ENCODE peak calls at places on chromosomes 11 and 22, in four cellular contexts. Q is GM12878, R is SK-N-SH, T is HepG2. W is an unnamed sample.

GRCh38 chr22:49448546-49448945 is 379.1 kb downstream of the BRD1 start:
- DNase-seq in Q (no peak), T (no peak), R (no peak), W (no peak)

GRCh38 chr11:75966546-75967287 is 151.7 kb downstream of the UVRAG start:
- DNase-seq in T (no peak), Q (no peak), R (no peak), W (peak)

GRCh38 chr11:112650568-112650967 is 310.7 kb upstream of the NCAM1 start:
- DNase-seq in T (no peak), R (no peak), Q (no peak), W (no peak)

GRCh38 chr11:125233736-125234275 is 69.3 kb downstream of the PKNOX2 start:
- DNase-seq in R (no peak), T (no peak), Q (no peak), W (no peak)

GRCh38 chr22:46734830-46735453 is 3.1 kb downstream of the CERK start:
- DNase-seq in Q (peak), R (no peak), T (no peak), W (no peak)

GRCh38 chr11:44574620-44575287 is 9.3 kb downstream of the CD82 start:
- DNase-seq in T (no peak), R (peak), Q (peak), W (no peak)

GRCh38 chr22:27046126-27046525 is 388.7 kb downstream of the MIAT start:
- DNase-seq in R (peak), Q (no peak), T (no peak), W (no peak)

GRCh38 chr11:113690619-113691569 is 15.2 kb downstream of the TMPRSS5 start:
- DNase-seq in T (peak), R (peak), Q (no peak), W (peak)

GRCh38 chr11:82533628-82534353 is 199.9 kb downstream of the FAM181B start:
- DNase-seq in Q (no peak), R (no peak), T (no peak), W (no peak)

GRCh38 chr22:32533265-32534068 is 58.9 kb downstream of the FBXO7 start:
- DNase-seq in R (no peak), T (no peak), Q (no peak), W (no peak)

GRCh38 chr11:120089036-120090001 is 48.6 kb downstream of the TRIM29 start:
- DNase-seq in T (no peak), R (no peak), Q (no peak), W (no peak)

GRCh38 chr11:78039919-78040671 is 17.0 kb upstream of the KCTD14 start:
- DNase-seq in R (peak), Q (no peak), T (peak), W (peak)

GRCh38 chr11:13278620-13279486 is 1.3 kb downstream of the BMAL1 start:
- DNase-seq in T (no peak), Q (no peak), R (peak), W (no peak)

GRCh38 chr11:818396-819128 is at the start of gene PNPLA2:
- DNase-seq in T (peak), R (no peak), Q (no peak), W (peak)

GRCh38 chr11:65982824-65983588 is 19.0 kb downstream of the EIF1AD start:
- DNase-seq in T (no peak), Q (no peak), R (peak), W (no peak)

GRCh38 chr11:118670063-118670462 is 9.4 kb downstream of the TREH start:
- DNase-seq in T (no peak), Q (no peak), R (no peak), W (no peak)

GRCh38 chr22:26860233-26860765 is 202.9 kb downstream of the MIAT start:
- DNase-seq in T (no peak), Q (no peak), R (no peak), W (no peak)

GRCh38 chr22:46742576-46743221 is 4.6 kb upstream of the CERK start:
- DNase-seq in T (no peak), Q (no peak), R (no peak), W (peak)

GRCh38 chr11:116379185-116379828 is 393.5 kb downstream of the BUD13 start:
- DNase-seq in Q (no peak), T (peak), R (no peak), W (no peak)

GRCh38 chr11:8834379-8834778 is 76.6 kb upstream of the AKIP1 start:
- DNase-seq in T (no peak), Q (no peak), R (no peak), W (no peak)

GRCh38 chr11:38138972-38139371 is 1540.9 kb upstream of the RAG2 start:
- DNase-seq in Q (no peak), R (no peak), T (no peak), W (no peak)

GRCh38 chr22:40509401-40510134 is 127.0 kb downstream of the MRTFA start:
- DNase-seq in Q (no peak), R (no peak), T (no peak), W (no peak)

GRCh38 chr11:112195906-112196305 is 20.6 kb downstream of the BCO2 start:
- DNase-seq in R (no peak), Q (no peak), T (no peak), W (no peak)

GRCh38 chr11:126197277-126197939 is 14.0 kb downstream of the RPUSD4 start:
- DNase-seq in R (no peak), T (no peak), Q (no peak), W (no peak)

GRCh38 chr22:49507607-49508292 is 319.9 kb downstream of the BRD1 start:
- DNase-seq in T (no peak), Q (no peak), R (no peak), W (no peak)

GRCh38 chr22:21921184-21921721 is 31.4 kb downstream of the PPM1F start:
- DNase-seq in T (no peak), R (peak), Q (no peak), W (no peak)

GRCh38 chr11:72676874-72677341 is 2.7 kb upstream of the PDE2A start:
- DNase-seq in R (no peak), Q (no peak), T (peak), W (peak)

GRCh38 chr11:47204633-47204989 is 10.2 kb upstream of the DDB2 start:
- DNase-seq in Q (no peak), R (no peak), T (no peak), W (peak)

GRCh38 chr11:107453594-107454286 is 3.9 kb downstream of the CWF19L2 start:
- DNase-seq in Q (no peak), R (no peak), T (no peak), W (no peak)

GRCh38 chr22:42673898-42674390 is 24.8 kb upstream of the CYB5R3 start:
- DNase-seq in T (peak), Q (no peak), R (no peak), W (no peak)

GRCh38 chr11:61305417-61305816 is 10.3 kb upstream of the VWCE start:
- DNase-seq in R (no peak), Q (no peak), T (no peak), W (no peak)

GRCh38 chr11:20790622-20791021 is 121.2 kb downstream of the NELL1 start:
- DNase-seq in T (no peak), R (no peak), Q (no peak), W (no peak)
- TF ChIP-seq MAX in T (no peak), R (no peak), Q (no peak), W (no peak)

GRCh38 chr11:2579315-2580060 is 120.3 kb downstream of the KCNQ1OT1 start:
- DNase-seq in Q (no peak), R (peak), T (no peak), W (no peak)

GRCh38 chr11:2580444-2581050 is 119.2 kb downstream of the KCNQ1OT1 start:
- DNase-seq in R (peak), Q (no peak), T (no peak), W (no peak)

GRCh38 chr11:2581151-2581930 is 118.5 kb downstream of the KCNQ1OT1 start:
- DNase-seq in T (no peak), Q (no peak), R (peak), W (no peak)

GRCh38 chr11:2578934-2579280 is 120.9 kb downstream of the KCNQ1OT1 start:
- DNase-seq in Q (no peak), R (no peak), T (no peak), W (no peak)

GRCh38 chr11:2580061-2580421 is 119.8 kb downstream of the KCNQ1OT1 start:
- DNase-seq in Q (no peak), R (peak), T (no peak), W (no peak)
- TF ChIP-seq PBX3 in Q (no peak), R (no peak), T (no peak), W (no peak)

GRCh38 chr11:128336203-128336602 is 251.2 kb downstream of the ETS1 start:
- DNase-seq in T (peak), R (no peak), Q (no peak), W (peak)
- TF ChIP-seq MAX in T (no peak), R (no peak), Q (no peak), W (no peak)

GRCh38 chr11:133845413-133845812 is at the start of gene SPATA19:
- DNase-seq in T (no peak), R (no peak), Q (no peak), W (no peak)
- TF ChIP-seq PBX3 in T (no peak), R (no peak), Q (no peak), W (no peak)

GRCh38 chr11:27108809-27109208 is 68.2 kb downstream of the BBOX1 start:
- DNase-seq in R (no peak), T (no peak), Q (no peak), W (no peak)
- TF ChIP-seq MAX in R (no peak), T (no peak), Q (no peak), W (no peak)

GRCh38 chr11:121833970-121834369 is 282.0 kb downstream of the BLID start:
- DNase-seq in Q (no peak), R (no peak), T (no peak), W (no peak)

GRCh38 chr11:121829159-121829643 is 286.8 kb downstream of the BLID start:
- DNase-seq in T (no peak), R (no peak), Q (no peak), W (no peak)
- TF ChIP-seq PBX3 in T (no peak), R (peak), Q (no peak), W (no peak)

GRCh38 chr22:30247561-30247960 is 1.0 kb upstream of the LIF start:
- DNase-seq in T (no peak), Q (no peak), R (no peak), W (no peak)

GRCh38 chr22:30249049-30250038 is 2.8 kb upstream of the LIF start:
- DNase-seq in Q (no peak), T (peak), R (no peak), W (no peak)

GRCh38 chr22:30248484-30248883 is 1.9 kb upstream of the LIF start:
- DNase-seq in R (no peak), Q (no peak), T (no peak), W (no peak)

GRCh38 chr22:30246962-30247376 is 410 bp upstream of the LIF start:
- DNase-seq in Q (no peak), R (peak), T (no peak), W (no peak)

DNA sequence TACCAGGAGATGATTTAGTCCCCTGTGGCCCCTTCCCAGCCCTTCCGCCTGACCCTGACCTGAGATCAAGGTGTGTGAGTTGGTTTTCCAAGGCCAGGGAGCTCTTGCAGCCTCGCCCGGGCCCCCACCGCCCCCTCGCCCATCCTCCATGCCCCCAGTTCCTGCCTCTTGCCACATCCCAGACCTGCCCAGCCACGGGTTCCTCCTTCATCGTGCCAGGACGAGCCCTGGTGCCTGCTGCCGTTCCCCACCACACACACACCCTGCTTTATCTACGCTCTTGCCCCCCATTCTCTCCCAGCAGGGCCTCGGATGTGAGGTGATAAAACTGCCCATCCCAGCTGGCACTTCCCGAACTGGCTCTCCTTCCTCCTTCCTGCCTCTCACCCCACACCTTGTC is 1.4 kb upstream of the LIF start:
- DNase-seq in Q (no peak), R (no peak), T (no peak), W (no peak)
- TF ChIP-seq MAX in Q (no peak), R (no peak), T (no peak), W (no peak)

DNA sequence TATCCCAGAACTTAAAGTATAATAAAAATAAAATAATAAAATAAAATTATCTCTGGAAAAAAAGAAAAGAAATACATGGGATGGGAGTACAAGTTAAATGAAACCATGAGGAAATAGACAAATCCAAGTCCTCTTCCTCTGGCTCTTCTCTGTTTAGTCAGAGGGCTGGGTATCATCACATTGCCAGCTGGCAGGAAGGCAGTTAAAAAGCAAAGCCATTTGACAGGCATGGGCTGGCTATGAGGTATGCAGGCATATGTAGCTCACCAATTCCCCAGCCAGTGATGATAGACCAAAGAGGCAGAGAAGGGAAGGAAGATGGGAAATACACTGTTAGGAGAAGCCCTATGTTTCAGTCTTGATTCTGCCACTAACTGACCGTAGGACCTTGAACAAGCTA is 6.5 kb downstream of the LYVE1 start:
- DNase-seq in Q (no peak), R (no peak), T (no peak), W (no peak)
- TF ChIP-seq PBX3 in Q (no peak), R (no peak), T (no peak), W (no peak)

GRCh38 chr11:64163951-64164350 is 2.0 kb downstream of the MACROD1 start:
- DNase-seq in R (no peak), T (no peak), Q (no peak), W (no peak)

GRCh38 chr11:64164392-64165312 is 1.3 kb downstream of the MACROD1 start:
- DNase-seq in Q (no peak), T (peak), R (no peak), W (no peak)

GRCh38 chr11:64165842-64166635 is at the start of gene MACROD1:
- DNase-seq in Q (no peak), T (peak), R (peak), W (peak)

GRCh38 chr11:64161037-64161436 is 4.9 kb downstream of the MACROD1 start:
- DNase-seq in R (no peak), Q (no peak), T (no peak), W (no peak)

DNA sequence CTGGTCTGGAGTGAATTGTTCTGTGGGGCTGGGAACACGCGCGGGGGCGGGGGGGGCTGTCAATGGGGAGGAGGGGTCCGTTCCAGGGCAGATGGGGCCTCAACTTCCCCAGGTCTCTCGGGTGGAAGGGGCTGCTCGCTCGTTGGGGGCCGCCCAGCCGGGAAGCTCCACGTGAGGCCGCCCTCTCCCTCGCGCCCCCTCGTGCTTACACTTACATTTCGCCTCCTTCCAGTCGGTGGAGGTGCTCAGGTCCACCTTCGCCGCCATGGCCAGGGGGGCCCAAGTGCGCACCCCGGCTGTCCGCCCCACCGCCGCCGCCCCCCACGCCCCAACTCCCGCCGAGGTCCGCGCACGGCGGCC is 451 bp downstream of the MACROD1 start:
- DNase-seq in T (no peak), R (no peak), Q (no peak), W (peak)
- TF ChIP-seq MAX in T (no peak), R (no peak), Q (no peak), W (no peak)